ENCODE peak calls at places on chromosomes 12 and 14, in four cellular contexts. C is NT2/D1, U is bronchial epithelial cell, P is astrocyte of the cerebellum. E is an unnamed sample.

GRCh38 chr12:98635657-98636323 is 8.8 kb downstream of the IKBIP start:
- DNase-seq in C (no peak), U (peak), P (peak), E (no peak)

GRCh38 chr12:22275847-22276246 is 58.7 kb downstream of the ST8SIA1 start:
- DNase-seq in U (peak), C (peak), P (peak), E (no peak)

GRCh38 chr12:68042212-68042699 is 53.0 kb downstream of the IFNG-AS1 start:
- DNase-seq in U (peak), C (no peak), P (no peak), E (no peak)

GRCh38 chr14:56221392-56222128 is 103.3 kb downstream of the PELI2 start:
- DNase-seq in P (no peak), C (no peak), U (no peak), E (no peak)

GRCh38 chr12:109443794-109444193 is 33.3 kb downstream of the KCTD10 start:
- DNase-seq in C (no peak), P (no peak), U (no peak), E (no peak)

GRCh38 chr12:94725375-94726168 is 75.2 kb upstream of the TMCC3 start:
- DNase-seq in U (peak), C (no peak), P (peak), E (no peak)

GRCh38 chr12:18601962-18602361 is 135.8 kb downstream of the PLCZ1 start:
- DNase-seq in U (no peak), P (no peak), C (no peak), E (no peak)

GRCh38 chr14:89249296-89249565 is 167.8 kb downstream of the FOXN3 start:
- DNase-seq in P (no peak), U (peak), C (peak), E (no peak)

GRCh38 chr12:93603762-93604161 is 31.3 kb downstream of the SOCS2 start:
- DNase-seq in U (no peak), C (no peak), P (no peak), E (no peak)

GRCh38 chr12:68561830-68562229 is 48.9 kb upstream of the RAP1B start:
- DNase-seq in U (no peak), C (no peak), P (no peak), E (no peak)

GRCh38 chr12:51270067-51270846 is at the start of gene SMAGP:
- DNase-seq in U (peak), P (no peak), C (peak), E (no peak)

GRCh38 chr14:58243790-58244555 is 670 bp upstream of the PSMA3 start:
- DNase-seq in P (no peak), U (peak), C (no peak), E (no peak)

GRCh38 chr12:124583854-124584253 is 16.4 kb upstream of the NCOR2 start:
- DNase-seq in U (no peak), C (no peak), P (no peak), E (no peak)

GRCh38 chr12:18975933-18976332 is 153.6 kb upstream of the PLEKHA5 start:
- DNase-seq in P (no peak), C (no peak), U (no peak), E (no peak)

GRCh38 chr12:51247523-51248206 is 9.0 kb downstream of the DAZAP2 start:
- DNase-seq in C (no peak), U (no peak), P (no peak), E (no peak)

DNA sequence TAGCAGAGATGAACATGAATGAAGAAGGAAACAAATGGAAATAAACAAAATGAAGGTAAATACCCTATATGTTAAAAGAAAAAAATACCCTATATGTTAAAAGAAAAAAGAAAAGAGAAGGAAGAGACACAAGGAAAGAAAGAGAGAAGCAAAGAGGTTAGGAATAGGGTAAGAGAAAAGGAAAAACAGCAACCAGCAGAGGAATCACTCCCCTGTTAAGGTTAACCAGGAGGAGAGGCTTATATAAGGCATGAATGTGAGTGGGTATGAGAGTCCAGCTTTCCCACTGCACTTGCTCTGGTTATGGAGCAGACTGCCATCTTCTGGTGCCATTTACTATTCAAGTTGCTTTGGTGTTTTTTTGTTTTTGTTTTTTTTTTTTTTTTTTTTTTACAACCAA is 3.1 kb downstream of the PPP1R3E start:
- DNase-seq in U (peak), P (no peak), C (no peak), E (no peak)
- H3K4me3 ChIP-seq in U (no peak), P (no peak), C (no peak), E (peak)

GRCh38 chr12:27555316-27555715 is 31.3 kb downstream of the PPFIBP1 start:
- DNase-seq in P (no peak), C (no peak), U (no peak), E (no peak)
- H3K4me3 ChIP-seq in P (no peak), C (no peak), U (no peak), E (peak)

DNA sequence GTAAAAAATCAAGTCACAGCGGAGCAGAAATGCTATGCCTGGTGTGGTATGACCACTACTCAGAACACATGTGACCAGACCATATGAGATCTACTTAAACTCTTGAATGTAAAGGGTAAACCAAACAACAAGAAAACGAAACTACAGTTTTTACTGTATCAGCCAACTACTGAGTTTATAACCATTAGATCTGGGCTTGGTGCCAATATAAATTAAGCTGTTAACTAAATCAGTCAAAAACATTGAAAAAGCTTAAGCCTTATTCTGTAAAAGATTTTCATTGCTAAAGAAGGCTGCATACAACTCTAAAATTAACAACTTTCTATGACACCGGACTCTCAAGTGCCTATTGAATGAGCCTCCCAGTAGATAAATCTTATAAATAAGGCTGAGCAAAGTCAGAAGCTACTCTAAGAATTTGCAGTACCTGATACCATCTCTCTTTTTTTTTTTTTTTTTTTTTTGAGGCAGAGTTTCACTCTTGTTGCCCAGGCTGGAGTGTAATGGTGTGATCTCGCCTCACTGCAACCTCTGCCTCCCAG is 35.4 kb downstream of the SPTLC2 start:
- DNase-seq in P (peak), C (no peak), U (no peak), E (no peak)
- H3K4me3 ChIP-seq in P (peak), C (no peak), U (no peak), E (peak)

DNA sequence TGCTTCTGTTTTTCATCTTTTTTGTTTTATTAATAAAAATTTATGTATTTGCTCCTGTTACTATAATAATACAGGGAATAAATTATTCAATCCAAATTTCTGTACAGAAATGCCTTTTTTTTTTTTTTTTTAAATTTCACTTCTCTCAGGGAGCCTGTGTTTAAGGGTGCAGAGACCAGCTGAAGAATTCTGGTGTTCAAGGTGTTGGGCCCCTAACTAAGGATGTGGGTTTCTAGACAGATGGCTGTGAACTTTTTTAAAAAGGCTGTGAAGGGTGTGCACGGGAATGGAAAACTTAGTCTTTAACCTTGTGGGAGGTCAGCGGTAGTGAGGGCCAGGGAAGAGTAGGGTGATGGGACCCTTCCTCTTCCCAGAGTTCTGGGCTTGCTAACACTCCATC is 1.3 kb upstream of the DTX3 start:
- DNase-seq in U (no peak), C (no peak), P (no peak), E (no peak)
- H3K4me3 ChIP-seq in U (no peak), C (no peak), P (no peak), E (no peak)

GRCh38 chr14:77265561-77266335 is 5.3 kb downstream of the NGB start:
- DNase-seq in C (no peak), U (no peak), P (no peak), E (no peak)

GRCh38 chr14:77267937-77268699 is 2.9 kb downstream of the NGB start:
- DNase-seq in C (no peak), U (no peak), P (no peak), E (no peak)

GRCh38 chr14:77265187-77265515 is 5.9 kb downstream of the NGB start:
- DNase-seq in C (no peak), P (no peak), U (no peak), E (no peak)

GRCh38 chr14:77266336-77266735 is 4.7 kb downstream of the NGB start:
- DNase-seq in U (no peak), P (no peak), C (no peak), E (no peak)

DNA sequence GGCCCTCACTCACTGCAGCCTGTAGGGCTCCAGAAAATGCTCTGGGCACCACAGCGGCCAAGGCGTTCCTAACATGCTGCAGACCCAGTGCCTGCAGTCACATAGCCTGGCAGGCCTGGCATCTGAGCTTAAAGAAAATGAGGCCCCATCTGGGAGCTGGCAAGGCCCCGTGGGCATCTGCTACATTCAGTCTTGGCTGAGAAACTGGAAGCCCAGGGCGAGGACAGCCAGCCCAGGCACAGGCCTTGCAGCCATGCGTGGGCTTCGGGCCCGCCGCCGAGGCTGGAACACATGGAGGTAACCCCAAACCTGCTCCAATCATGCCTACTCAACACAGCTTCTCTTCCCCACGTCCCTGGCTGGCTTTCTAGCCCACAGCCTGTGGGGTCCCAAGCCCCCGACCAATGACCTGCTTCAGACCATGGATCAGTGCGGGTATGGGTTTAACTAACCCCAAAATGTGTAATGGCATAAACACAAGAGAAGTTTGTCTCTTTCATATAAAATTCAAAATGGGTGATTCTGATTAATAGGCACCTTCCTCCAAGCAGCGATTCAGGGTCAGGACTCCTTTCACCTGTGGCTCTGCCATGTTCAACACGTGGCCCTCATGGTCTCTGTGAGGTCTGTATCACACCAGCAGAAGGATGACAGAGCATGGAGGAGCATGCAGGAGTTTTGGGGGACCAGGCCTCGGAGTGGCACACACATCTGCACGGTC is 6.4 kb downstream of the NGB start:
- DNase-seq in C (no peak), P (no peak), U (no peak), E (no peak)
- H3K4me3 ChIP-seq in C (no peak), P (no peak), U (no peak), E (no peak)

DNA sequence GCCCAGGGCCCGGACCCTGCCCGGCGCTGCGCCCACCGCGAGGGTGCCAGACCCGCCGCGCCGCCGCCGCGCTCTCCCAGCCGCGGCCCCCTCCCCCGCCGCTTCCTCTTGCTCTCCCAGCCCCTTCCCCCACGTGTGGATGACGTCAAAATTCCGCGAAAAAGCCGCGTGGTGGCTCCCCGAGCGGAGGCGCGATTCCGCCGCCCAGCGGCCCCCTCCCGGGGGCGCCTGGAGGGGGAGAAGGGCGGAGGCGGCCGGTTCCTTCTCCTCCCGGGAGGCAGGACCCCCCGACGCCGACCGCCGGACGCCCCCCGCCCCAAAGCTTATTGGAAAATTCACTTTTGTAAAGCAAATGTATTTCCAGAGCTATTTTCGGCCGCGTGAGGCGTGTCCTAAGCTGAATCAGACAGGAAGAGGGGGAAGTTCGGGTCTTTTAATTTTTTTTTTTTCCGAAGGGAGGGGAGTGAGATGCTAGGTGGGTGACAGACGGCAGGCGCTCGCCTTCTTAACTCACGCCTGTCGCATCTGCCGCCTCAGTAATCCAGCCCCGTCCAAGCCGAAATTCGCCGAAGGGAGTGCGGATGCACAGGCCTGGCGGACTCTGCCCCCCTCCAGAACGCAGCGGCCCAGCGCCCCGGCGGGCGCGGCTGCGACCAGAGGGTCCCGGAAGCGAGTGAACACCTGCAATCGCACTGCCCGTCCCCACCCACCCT is 4.1 kb upstream of the CCND2 start:
- DNase-seq in U (peak), P (no peak), C (peak), E (no peak)
- H3K4me3 ChIP-seq in U (peak), P (peak), C (peak), E (peak)

DNA sequence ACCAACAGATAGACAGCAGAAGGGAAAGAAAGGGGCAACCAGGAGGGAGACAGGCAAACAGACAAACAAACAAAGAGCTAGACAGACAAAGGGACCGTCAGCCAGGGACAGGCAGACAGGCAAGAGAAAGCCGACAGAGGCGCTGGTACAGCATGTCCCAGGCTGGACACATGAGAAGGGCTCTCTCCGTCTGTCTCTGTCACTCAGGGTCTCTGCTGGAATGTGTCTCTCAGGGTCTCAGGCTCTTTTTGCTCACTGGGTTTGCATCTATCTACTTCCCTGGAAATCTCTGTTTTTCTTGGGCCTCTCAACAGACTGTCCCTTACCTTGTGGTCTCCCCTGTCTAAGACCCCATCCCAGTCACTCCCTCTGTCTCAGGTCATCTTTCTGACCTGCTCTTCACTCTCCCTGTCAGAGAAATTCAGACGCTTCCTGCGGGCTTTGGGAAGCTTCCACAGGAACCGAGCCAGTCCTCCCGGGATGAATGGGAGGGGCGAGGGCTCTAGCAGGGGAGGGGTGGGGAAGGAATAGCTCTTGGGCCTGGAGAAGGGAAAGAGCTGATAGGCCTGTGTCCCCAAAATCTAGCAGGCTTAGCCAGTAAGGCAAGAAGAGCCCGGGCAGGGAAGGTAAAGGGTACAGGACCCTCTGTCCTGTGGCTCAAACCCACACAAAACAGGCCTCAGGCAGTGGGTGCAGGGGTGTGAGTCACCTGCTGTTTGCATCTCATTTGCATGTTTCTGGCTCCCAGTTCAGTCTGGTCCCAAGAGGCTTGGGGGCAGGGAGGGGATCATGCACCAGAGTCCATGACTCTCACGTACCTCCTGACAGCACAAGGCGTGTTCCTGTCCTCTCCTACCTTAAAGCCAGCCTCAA is 8.5 kb upstream of the SMUG1 start:
- DNase-seq in U (no peak), C (no peak), P (no peak), E (no peak)
- H3K4me3 ChIP-seq in U (no peak), C (no peak), P (no peak), E (no peak)